ENCODE peak calls at places on chromosomes 1 and 21, in eight cellular contexts. N is endothelial cell of umbilical vein, D is glutamatergic neuron, V is mucosa of descending colon, F is psoas muscle, L is bronchial epithelial cell, Q is A549, Y is foreskin fibroblast. A is an unnamed sample.
A peak's percentile ranks its signal among the peaks of the same experiment; 100 is the strongest.

GRCh38 chr1:201693887-201694614 is 134.9 kb upstream of the IPO9 start:
- DNase-seq in Q (no peak), D (peak; percentile 86), Y (no peak), N (no peak), F (no peak), L (no peak), V (no peak), A (peak; percentile 66)

GRCh38 chr1:52152572-52152971 is 10.7 kb downstream of the ZFYVE9 start:
- DNase-seq in L (no peak), Y (no peak), N (no peak), Q (no peak), D (no peak), F (no peak), V (no peak), A (no peak)

GRCh38 chr1:27872802-27873665 is 690 bp downstream of the THEMIS2 start:
- DNase-seq in V (no peak), Y (peak; percentile 74), L (peak; percentile 45), F (no peak), N (peak; percentile 37), D (no peak), Q (no peak), A (no peak)

GRCh38 chr1:155933591-155934096 is 569 bp downstream of the KHDC4 start:
- DNase-seq in Y (no peak), F (no peak), L (no peak), D (no peak), V (peak; percentile 54), Q (no peak), N (peak; percentile 21), A (no peak)

GRCh38 chr1:181127898-181128453 is 39.5 kb downstream of the IER5 start:
- DNase-seq in Y (peak; percentile 54), D (no peak), L (no peak), V (no peak), Q (no peak), F (no peak), N (no peak), A (no peak)

GRCh38 chr1:3918966-3919611 is 19.0 kb upstream of the C1orf174 start:
- DNase-seq in F (no peak), V (no peak), N (no peak), Q (no peak), L (no peak), D (no peak), Y (no peak), A (no peak)

GRCh38 chr1:199122532-199123311 is 483.9 kb downstream of the PTPRC start:
- DNase-seq in V (no peak), L (peak; percentile 84), Q (no peak), D (no peak), N (no peak), F (no peak), Y (peak; percentile 41), A (no peak)

GRCh38 chr1:15196807-15197530 is 43.4 kb downstream of the TMEM51 start:
- DNase-seq in V (peak; percentile 76), D (no peak), L (peak; percentile 41), Y (no peak), Q (no peak), N (no peak), F (peak; percentile 2), A (no peak)

GRCh38 chr1:64894438-64895196 is 71.7 kb downstream of the JAK1 start:
- DNase-seq in D (no peak), Y (no peak), L (no peak), F (no peak), Q (no peak), N (no peak), V (no peak), A (no peak)

GRCh38 chr21:14545906-14546480 is at the start of gene SAMSN1:
- DNase-seq in D (no peak), V (no peak), Y (no peak), N (peak; percentile 85), F (no peak), Q (no peak), L (peak; percentile 8), A (no peak)

GRCh38 chr1:238639861-238640260 is 746.5 kb upstream of the CHRM3 start:
- DNase-seq in Q (no peak), N (no peak), V (no peak), Y (no peak), L (no peak), D (no peak), F (no peak), A (no peak)

GRCh38 chr1:162854245-162854860 is 6.6 kb downstream of the CCDC190 start:
- DNase-seq in N (peak; percentile 82), F (peak; percentile 56), D (peak; percentile 66), Y (peak; percentile 90), Q (peak; percentile 67), V (peak; percentile 52), L (peak; percentile 77), A (peak; percentile 58)

GRCh38 chr1:56566994-56567393 is 12.4 kb downstream of the PLPP3 start:
- DNase-seq in V (no peak), F (no peak), N (no peak), D (no peak), Q (no peak), Y (no peak), L (no peak), A (no peak)

GRCh38 chr1:218164930-218165686 is 120.0 kb upstream of the RRP15 start:
- DNase-seq in Q (peak; percentile 9), V (peak; percentile 37), Y (peak; percentile 56), N (peak; percentile 12), F (peak; percentile 55), L (no peak), D (peak; percentile 62), A (peak; percentile 35)

GRCh38 chr21:15826147-15826780 is 96.5 kb downstream of the USP25 start:
- DNase-seq in L (peak; percentile 82), V (no peak), Y (peak; percentile 48), N (peak; percentile 74), D (no peak), F (no peak), Q (peak; percentile 21), A (no peak)

GRCh38 chr1:17028662-17029188 is 17.0 kb upstream of the ATP13A2 start:
- DNase-seq in N (no peak), Y (no peak), F (no peak), L (no peak), D (no peak), Q (no peak), V (no peak), A (no peak)

GRCh38 chr1:34518146-34518545 is 236.7 kb upstream of the GJB5 start:
- DNase-seq in Y (no peak), D (no peak), V (no peak), Q (no peak), N (no peak), L (no peak), F (no peak), A (no peak)

DNA sequence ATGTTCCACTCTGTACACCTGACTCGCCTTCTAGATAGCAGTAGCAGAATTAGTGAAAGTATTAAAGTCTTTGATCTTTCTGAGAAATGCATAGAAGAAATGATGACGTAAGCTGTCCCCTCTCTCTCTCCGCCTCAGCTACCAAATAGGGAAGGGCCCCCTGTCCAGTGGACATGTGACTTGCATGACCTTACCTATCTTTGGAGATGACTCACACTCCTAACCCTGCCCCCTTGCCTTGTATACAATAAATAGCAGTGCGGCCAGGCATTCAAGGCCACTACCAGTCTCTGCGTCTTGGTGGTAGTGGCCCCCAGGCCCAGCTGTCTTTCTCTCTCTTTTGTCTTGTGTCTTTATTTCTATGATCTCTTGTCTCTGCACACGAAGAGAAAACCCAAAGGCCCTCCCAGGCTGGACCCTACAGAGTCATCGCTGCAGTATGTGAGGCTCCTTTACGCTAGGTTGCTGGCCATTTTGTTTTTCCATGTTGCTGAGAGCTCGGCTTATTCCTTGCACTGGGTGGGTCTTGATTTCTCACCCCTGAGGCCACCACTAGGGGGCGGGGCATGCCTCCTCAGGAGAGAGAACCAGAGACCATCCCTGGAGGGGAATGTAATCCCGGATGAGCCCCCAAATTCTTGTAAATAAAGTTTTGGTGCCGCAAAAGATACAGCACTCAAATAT is 16.0 kb upstream of the ZBTB8B start:
- DNase-seq in V (no peak), N (peak; percentile 18), Q (peak; percentile 41), D (no peak), F (no peak), L (no peak), Y (peak; percentile 19), A (peak; percentile 77)
- TF ChIP-seq CTCF in V (no peak), N (peak; percentile 40), Q (peak; percentile 39), D (no peak), F (peak; percentile 6), L (peak; percentile 13), Y (no peak), A (no peak)

DNA sequence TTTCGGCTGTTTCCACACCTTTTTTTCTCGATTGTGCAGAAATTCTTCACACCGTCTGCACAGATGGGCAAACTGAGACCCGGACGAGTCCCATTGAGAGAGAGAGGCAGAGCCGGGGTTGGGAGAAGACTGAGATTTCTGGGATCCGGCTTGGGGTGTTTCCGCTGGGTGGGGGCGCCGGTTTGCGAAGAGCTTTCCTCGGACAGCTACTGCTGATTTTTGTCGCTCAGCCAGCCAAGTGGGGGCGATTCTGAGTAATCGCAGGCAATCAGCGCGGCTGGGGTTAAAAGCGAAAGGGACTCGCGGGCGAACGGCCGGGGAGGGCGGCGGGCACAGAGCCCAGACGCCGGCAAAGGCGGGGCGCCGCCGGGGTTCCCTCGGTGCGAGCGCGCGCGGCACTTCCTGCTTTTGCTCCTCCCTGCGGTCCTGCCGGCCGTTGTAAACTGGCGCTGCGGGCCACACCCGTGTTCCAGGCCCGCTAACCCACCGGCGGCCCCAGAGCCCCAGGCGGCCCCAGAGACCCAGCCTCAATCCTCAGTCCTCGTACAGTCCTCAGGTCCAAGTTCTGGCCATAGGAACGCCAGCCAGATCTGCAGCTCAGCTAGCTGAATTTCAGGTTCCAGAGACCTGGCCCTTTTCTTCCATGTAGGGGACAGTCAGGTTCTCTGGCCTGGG is 32.4 kb upstream of the JUN start:
- DNase-seq in Y (peak; percentile 98), D (peak; percentile 64), F (peak; percentile 95), V (peak; percentile 96), N (peak; percentile 91), L (peak; percentile 75), Q (peak; percentile 66), A (peak; percentile 64)
- TF ChIP-seq CTCF in Y (no peak), D (no peak), F (no peak), V (no peak), N (no peak), L (no peak), Q (no peak), A (peak; percentile 27)

DNA sequence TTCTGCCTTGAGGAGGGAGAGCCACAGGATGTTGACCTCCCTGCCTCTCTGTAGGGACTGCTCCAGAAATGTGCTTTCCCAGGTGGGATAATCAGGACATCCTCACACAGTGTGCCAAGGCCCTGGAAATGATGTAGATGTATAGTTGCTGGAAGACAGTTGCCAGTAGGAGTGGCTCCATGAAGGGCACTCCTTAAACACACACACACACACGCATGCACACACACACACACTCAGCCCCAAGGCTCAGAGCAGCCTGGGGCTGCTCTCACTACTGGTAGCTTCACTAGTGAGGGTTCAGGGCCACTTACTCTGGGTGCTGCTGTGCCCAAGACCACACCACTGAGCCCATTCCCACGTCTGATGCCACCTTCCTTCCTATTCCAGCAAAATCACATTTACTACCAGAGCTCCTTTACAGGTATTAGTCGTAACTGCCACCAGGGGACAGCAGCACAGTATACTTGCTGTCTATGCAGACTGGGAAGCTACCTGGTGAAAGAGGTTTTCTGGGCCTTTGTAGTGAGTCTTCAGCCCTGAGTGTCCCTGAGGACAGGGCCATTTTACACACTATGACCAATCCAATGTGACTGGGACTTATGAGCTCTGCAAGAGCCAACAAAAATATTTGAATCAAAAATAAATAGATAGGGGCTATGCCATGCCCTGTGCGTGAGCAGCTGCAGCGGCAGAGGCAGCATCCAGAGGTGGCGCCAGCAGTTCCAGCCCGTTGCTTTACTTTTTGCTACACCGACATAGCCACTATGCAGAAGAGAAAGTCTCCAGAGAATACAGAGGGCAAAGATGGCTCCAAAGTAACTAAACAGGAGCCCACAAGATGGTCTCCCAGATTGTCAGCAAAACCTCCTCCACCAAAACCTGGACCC is 15.0 kb downstream of the CRNN start:
- DNase-seq in Q (peak; percentile 44), V (no peak), Y (no peak), D (no peak), N (no peak), F (no peak), L (peak; percentile 58), A (no peak)
- TF ChIP-seq CTCF in Q (peak; percentile 61), V (no peak), Y (no peak), D (no peak), N (no peak), F (no peak), L (peak; percentile 78), A (no peak)

GRCh38 chr1:41023279-41023990 is 1.9 kb upstream of the SLFNL1 start:
- DNase-seq in V (no peak), L (no peak), D (peak; percentile 25), Q (no peak), F (no peak), N (no peak), Y (peak; percentile 47), A (no peak)
- TF ChIP-seq CTCF in V (no peak), L (peak; percentile 22), D (peak; percentile 35), Q (no peak), F (peak; percentile 9), N (peak; percentile 31), Y (peak; percentile 28), A (peak; percentile 37)